ENCODE peak calls at places on chromosomes 5 and 9, in nine cellular contexts. P, Z, J, L, I, E, Q, W and R are unnamed samples.

GRCh38 chr9:134433101-134433500 is 106.8 kb downstream of the RXRA start:
- DNase-seq in P (peak; percentile 55), Q (no peak), L (no peak), Z (no peak), J (no peak), I (peak; percentile 22), E (no peak), W (no peak), R (no peak)

GRCh38 chr5:149782018-149782899 is 52.1 kb downstream of the PPARGC1B start:
- DNase-seq in Z (no peak), Q (no peak), E (no peak), W (no peak), P (no peak), L (no peak), J (no peak), I (no peak), R (peak; percentile 24)

GRCh38 chr5:100872409-100873190 is 30.5 kb downstream of the ST8SIA4 start:
- DNase-seq in I (no peak), L (no peak), Z (no peak), E (peak; percentile 55), J (no peak), W (no peak), P (no peak), Q (no peak), R (no peak)

GRCh38 chr5:107542831-107543231 is 127.9 kb downstream of the EFNA5 start:
- DNase-seq in L (no peak), E (no peak), W (no peak), I (no peak), Z (no peak), Q (peak; percentile 72), P (peak; percentile 91), J (peak; percentile 17), R (no peak)

GRCh38 chr9:21580636-21581353 is 98.7 kb upstream of the IFNE start:
- DNase-seq in Z (no peak), E (no peak), Q (no peak), I (no peak), J (no peak), L (no peak), P (peak; percentile 85), W (no peak), R (no peak)

GRCh38 chr9:87141124-87141523 is 193.8 kb upstream of the GAS1 start:
- DNase-seq in J (peak; percentile 45), I (no peak), E (no peak), Q (no peak), Z (no peak), P (no peak), W (no peak), L (no peak), R (no peak)

GRCh38 chr5:59348189-59348588 is 545.3 kb downstream of the PDE4D start:
- DNase-seq in Z (no peak), P (no peak), W (no peak), L (no peak), Q (no peak), E (no peak), I (no peak), J (no peak), R (no peak)

GRCh38 chr5:9686211-9686610 is 56.1 kb upstream of the TAS2R1 start:
- DNase-seq in J (no peak), Q (peak; percentile 71), E (no peak), Z (no peak), I (no peak), L (no peak), P (peak; percentile 87), W (no peak), R (no peak)

GRCh38 chr9:21801683-21802417 is 586 bp upstream of the MTAP start:
- DNase-seq in Q (peak; percentile 85), Z (no peak), E (peak; percentile 37), P (peak; percentile 92), J (peak; percentile 68), L (peak; percentile 84), I (peak; percentile 31), W (peak; percentile 37), R (no peak)

GRCh38 chr5:9776525-9776924 is 146.4 kb upstream of the TAS2R1 start:
- DNase-seq in E (no peak), P (peak; percentile 28), L (no peak), I (no peak), Q (peak; percentile 54), Z (no peak), J (no peak), W (no peak), R (no peak)

GRCh38 chr5:2867373-2867933 is 116.0 kb upstream of the IRX2 start:
- DNase-seq in L (no peak), Z (no peak), Q (no peak), J (no peak), W (peak; percentile 64), I (no peak), E (no peak), P (no peak), R (no peak)

GRCh38 chr9:14790628-14791027 is 68.1 kb upstream of the CER1 start:
- DNase-seq in Q (no peak), I (no peak), Z (no peak), E (no peak), L (no peak), W (no peak), J (peak; percentile 12), P (no peak), R (no peak)

GRCh38 chr9:105241356-105242043 is 3.0 kb upstream of the SLC44A1 start:
- DNase-seq in Q (no peak), W (no peak), L (no peak), J (no peak), E (no peak), P (no peak), Z (no peak), I (no peak), R (no peak)

GRCh38 chr5:56161927-56162326 is 71.2 kb downstream of the ANKRD55 start:
- DNase-seq in P (no peak), W (no peak), Q (peak; percentile 45), E (no peak), Z (no peak), I (no peak), L (no peak), J (no peak), R (peak; percentile 30)

GRCh38 chr5:38551020-38552017 is 5.1 kb downstream of the LIFR start:
- DNase-seq in W (no peak), E (no peak), Q (peak; percentile 66), P (peak; percentile 62), I (no peak), J (peak; percentile 55), L (peak; percentile 46), Z (peak; percentile 74), R (peak; percentile 28)

GRCh38 chr9:137115394-137116026 is 977 bp upstream of the DPP7 start:
- DNase-seq in E (no peak), I (no peak), W (no peak), Q (no peak), P (no peak), L (no peak), J (no peak), Z (no peak), R (no peak)

GRCh38 chr5:141560725-141561483 is 57.9 kb downstream of the DIAPH1 start:
- DNase-seq in I (peak; percentile 43), L (peak; percentile 93), Q (peak; percentile 99), Z (peak; percentile 95), E (no peak), J (peak; percentile 95), W (no peak), P (peak; percentile 98), R (no peak)

GRCh38 chr5:175728885-175729828 is 71.3 kb downstream of the HRH2 start:
- DNase-seq in I (no peak), Q (peak; percentile 14), E (no peak), J (no peak), W (no peak), L (no peak), P (peak; percentile 20), Z (no peak), R (no peak)

GRCh38 chr5:80181618-80182211 is 74.1 kb downstream of the SERINC5 start:
- DNase-seq in Q (no peak), J (no peak), L (peak; percentile 22), P (peak; percentile 24), E (peak; percentile 68), W (peak; percentile 91), Z (no peak), I (no peak), R (peak; percentile 88)

GRCh38 chr9:111805841-111806241 is 11.1 kb upstream of the SHOC1 start:
- DNase-seq in I (no peak), J (no peak), P (peak; percentile 89), Q (peak; percentile 78), Z (no peak), W (no peak), L (no peak), E (no peak), R (no peak)

GRCh38 chr9:97556036-97556720 is 54.7 kb downstream of the TMOD1 start:
- DNase-seq in P (no peak), E (no peak), I (no peak), Q (no peak), W (no peak), L (no peak), J (no peak), Z (no peak), R (no peak)

GRCh38 chr5:38265546-38266179 is 7.3 kb downstream of the EGFLAM start:
- DNase-seq in P (peak; percentile 48), Z (peak; percentile 36), E (peak; percentile 48), W (peak; percentile 68), L (peak; percentile 43), I (peak; percentile 5), Q (peak; percentile 58), J (peak; percentile 64), R (peak; percentile 61)

GRCh38 chr5:137666109-137666850 is 69.6 kb downstream of the KLHL3 start:
- DNase-seq in L (no peak), J (no peak), E (peak; percentile 66), W (no peak), P (peak; percentile 46), I (no peak), Q (no peak), Z (no peak), R (peak; percentile 47)

GRCh38 chr5:152987156-152987555 is 503.3 kb upstream of the GRIA1 start:
- DNase-seq in Z (no peak), W (no peak), E (no peak), Q (no peak), I (no peak), L (no peak), P (no peak), J (peak; percentile 56), R (no peak)

GRCh38 chr9:81070689-81071088 is 618.7 kb downstream of the TLE1 start:
- DNase-seq in I (no peak), L (no peak), E (no peak), J (no peak), W (no peak), Q (no peak), P (no peak), Z (no peak), R (no peak)

GRCh38 chr9:73023025-73023541 is 70.2 kb upstream of the ALDH1A1 start:
- DNase-seq in W (peak; percentile 24), E (peak; percentile 60), Q (peak; percentile 71), I (no peak), L (peak; percentile 7), P (peak; percentile 73), Z (peak; percentile 40), J (peak; percentile 51), R (peak; percentile 54)